ENCODE peak calls at places on chromosomes 16 and 17, in eight cellular contexts. O is choroid plexus epithelial cell; M is amniotic stem cell; I is activated naive CD8-positive, alpha-beta T cell treated with anti-CD3 and anti-CD28 coated beads, Interleukin-2, amount 10 ng/mL, durations not matched to agents 7 days and 5 days; J is fibroblast of pulmonary artery; C is small intestine; Y is activated CD8-positive, alpha-beta memory T cell treated with anti-CD3 and anti-CD28 coated beads, Interleukin-2, amount 10 ng/mL, durations not matched to agents 7 days and 5 days; Q is caudate nucleus. N is an unnamed sample.

GRCh38 chr16:22789281-22789945 is 24.5 kb upstream of the HS3ST2 start:
- DNase-seq in O (no peak), M (no peak), I (no peak), J (no peak), C (no peak), Y (no peak), Q (no peak), N (no peak)

GRCh38 chr16:66845791-66846221 is 1.6 kb downstream of the CA7 start:
- DNase-seq in O (no peak), M (no peak), I (no peak), J (no peak), C (no peak), Y (no peak), Q (no peak), N (no peak)

GRCh38 chr16:917591-918061 is 53.2 kb downstream of the LMF1 start:
- DNase-seq in O (no peak), M (no peak), I (no peak), J (no peak), C (no peak), Y (no peak), Q (no peak), N (no peak)

GRCh38 chr17:43213545-43213944 is 1.9 kb downstream of the TMEM106A start:
- DNase-seq in O (no peak), M (no peak), I (no peak), J (no peak), C (no peak), Y (no peak), Q (no peak), N (no peak)

GRCh38 chr17:6862122-6862521 is 30.6 kb upstream of the TEKT1 start:
- DNase-seq in O (no peak), M (no peak), I (no peak), J (no peak), C (no peak), Y (no peak), Q (no peak), N (no peak)

GRCh38 chr17:47188799-47189731 is at the start of gene CDC27:
- DNase-seq in O (peak), M (peak), I (peak), J (peak), C (peak), Y (peak), Q (peak), N (peak)

GRCh38 chr17:38584350-38584925 is 21.3 kb downstream of the SRCIN1 start:
- DNase-seq in O (peak), M (no peak), I (peak), J (peak), C (peak), Y (peak), Q (peak), N (peak)

GRCh38 chr17:59547131-59547915 is 18.1 kb upstream of the DHX40 start:
- DNase-seq in O (no peak), M (no peak), I (no peak), J (peak), C (no peak), Y (no peak), Q (no peak), N (peak)

GRCh38 chr17:81251091-81251942 is 12.2 kb downstream of the NDUFAF8 start:
- DNase-seq in O (no peak), M (no peak), I (no peak), J (no peak), C (peak), Y (no peak), Q (no peak), N (no peak)

GRCh38 chr16:73058221-73058615 is 10.3 kb upstream of the ZFHX3 start:
- DNase-seq in O (no peak), M (no peak), I (peak), J (peak), C (peak), Y (no peak), Q (no peak), N (no peak)

GRCh38 chr16:10552281-10552680 is 28.1 kb downstream of the EMP2 start:
- DNase-seq in O (no peak), M (no peak), I (no peak), J (no peak), C (no peak), Y (no peak), Q (no peak), N (no peak)

GRCh38 chr16:12518238-12519004 is 285.3 kb downstream of the CPPED1 start:
- DNase-seq in O (no peak), M (no peak), I (no peak), J (no peak), C (no peak), Y (no peak), Q (no peak), N (no peak)

GRCh38 chr16:67150833-67151396 is at the start of gene B3GNT9:
- DNase-seq in O (peak), M (peak), I (peak), J (peak), C (peak), Y (peak), Q (peak), N (peak)

GRCh38 chr17:36703860-36704266 is 102.5 kb downstream of the MRM1 start:
- DNase-seq in O (peak), M (no peak), I (peak), J (peak), C (no peak), Y (peak), Q (peak), N (peak)

GRCh38 chr17:74520790-74521480 is 10.3 kb downstream of the CD300LB start:
- DNase-seq in O (no peak), M (no peak), I (no peak), J (no peak), C (no peak), Y (peak), Q (no peak), N (no peak)

GRCh38 chr17:795721-796120 is 13.6 kb downstream of the MRM3 start:
- DNase-seq in O (no peak), M (no peak), I (no peak), J (no peak), C (no peak), Y (no peak), Q (no peak), N (no peak)